ENCODE peak calls at places on chromosomes 6 and 20, in nine cellular contexts. C is pancreas; S is CD8-positive, alpha-beta T cell; L is cardiac muscle cell; B is AG04450; N is omental fat pad; K is HCT116; Z is AG10803; V is endothelial cell. D is an unnamed sample.

GRCh38 chr20:54019585-54019984 is 50.8 kb downstream of the BCAS1 start:
- DNase-seq in K (no peak), Z (no peak), V (no peak), N (no peak), S (no peak), C (no peak), B (no peak), L (no peak), D (no peak)

GRCh38 chr20:49594143-49594928 is 26.4 kb upstream of the PTGIS start:
- DNase-seq in B (peak; percentile 69), S (peak; percentile 17), K (no peak), L (peak; percentile 86), N (no peak), Z (peak; percentile 97), V (no peak), C (no peak), D (no peak)

GRCh38 chr20:16580127-16580526 is 6.9 kb upstream of the KIF16B start:
- DNase-seq in B (no peak), K (no peak), Z (peak; percentile 92), C (no peak), S (no peak), L (peak; percentile 91), V (no peak), N (no peak), D (no peak)

GRCh38 chr20:48618052-48618451 is 209.7 kb downstream of the PREX1 start:
- DNase-seq in K (no peak), B (no peak), C (no peak), S (no peak), V (no peak), Z (no peak), N (no peak), L (no peak), D (no peak)

GRCh38 chr20:25084616-25085187 is 2.8 kb upstream of the VSX1 start:
- DNase-seq in K (no peak), Z (no peak), V (no peak), L (no peak), C (no peak), N (no peak), B (no peak), S (no peak), D (no peak)

GRCh38 chr6:12473494-12473893 is 183.3 kb downstream of the EDN1 start:
- DNase-seq in C (no peak), L (no peak), B (no peak), S (no peak), N (no peak), K (no peak), V (no peak), Z (no peak), D (no peak)

GRCh38 chr6:159168536-159169192 is 536 bp upstream of the FNDC1 start:
- DNase-seq in B (no peak), C (no peak), S (no peak), N (no peak), V (peak; percentile 76), Z (peak; percentile 54), L (peak; percentile 64), K (no peak), D (no peak)

GRCh38 chr6:88494401-88495140 is 328.4 kb upstream of the CNR1 start:
- DNase-seq in C (no peak), B (no peak), Z (no peak), L (no peak), K (no peak), V (no peak), N (no peak), S (no peak), D (no peak)

GRCh38 chr6:129667621-129668020 is 42.4 kb downstream of the ARHGAP18 start:
- DNase-seq in B (no peak), K (no peak), L (peak; percentile 88), N (no peak), C (peak; percentile 70), Z (peak; percentile 67), S (no peak), V (no peak), D (no peak)

GRCh38 chr6:106458021-106458986 is 97.8 kb downstream of the CRYBG1 start:
- DNase-seq in Z (no peak), S (no peak), N (no peak), L (no peak), B (no peak), V (no peak), K (no peak), C (no peak), D (no peak)

GRCh38 chr6:96470296-96470695 is 51.3 kb upstream of the UFL1 start:
- DNase-seq in K (no peak), B (no peak), Z (no peak), N (no peak), L (no peak), C (no peak), V (no peak), S (no peak), D (no peak)

GRCh38 chr6:96467814-96468213 is 53.8 kb upstream of the UFL1 start:
- DNase-seq in N (no peak), L (no peak), K (no peak), C (no peak), S (no peak), V (no peak), Z (no peak), B (no peak), D (no peak)

GRCh38 chr6:96468281-96468680 is 53.3 kb upstream of the UFL1 start:
- DNase-seq in Z (no peak), V (no peak), N (no peak), C (no peak), L (no peak), K (no peak), B (no peak), S (no peak), D (no peak)

GRCh38 chr6:96468681-96469224 is 52.9 kb upstream of the UFL1 start:
- DNase-seq in L (no peak), B (no peak), K (no peak), V (no peak), S (no peak), Z (no peak), N (no peak), C (no peak), D (no peak)

GRCh38 chr6:96469312-96469711 is 52.3 kb upstream of the UFL1 start:
- DNase-seq in L (no peak), S (no peak), B (no peak), K (no peak), V (no peak), N (no peak), C (no peak), Z (no peak), D (no peak)
- TF ChIP-seq CTCF in L (no peak), S (no peak), B (no peak), K (no peak), V (no peak), N (no peak), C (no peak), Z (no peak), D (no peak)

GRCh38 chr6:6494677-6495076 is 93.8 kb upstream of the LY86 start:
- DNase-seq in L (no peak), Z (peak; percentile 4), B (no peak), K (peak; percentile 49), V (peak; percentile 79), S (no peak), C (peak; percentile 33), N (no peak), D (peak; percentile 34)
- TF ChIP-seq CTCF in L (no peak), Z (peak; percentile 38), B (no peak), K (peak; percentile 53), V (peak; percentile 44), S (no peak), C (no peak), N (no peak), D (no peak)

DNA sequence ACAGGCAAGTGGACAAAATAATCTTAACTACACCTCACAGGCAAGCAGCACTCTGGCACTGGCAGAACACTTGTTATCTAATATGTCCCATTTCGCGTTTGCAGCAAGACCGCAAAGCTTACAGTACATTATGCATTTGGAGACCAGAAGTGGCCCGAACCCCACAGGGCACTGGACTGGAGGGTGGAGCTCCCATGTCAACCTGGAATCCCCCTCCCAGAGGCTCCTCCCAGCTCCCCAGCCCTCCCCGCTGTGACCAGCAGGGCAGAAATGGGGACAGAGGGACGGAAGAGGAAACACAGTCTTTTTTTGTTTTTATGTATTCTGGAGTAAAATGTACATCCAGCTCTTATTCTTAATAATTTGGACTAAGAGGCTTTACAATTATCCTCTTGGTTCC is 263.7 kb downstream of the SMOC2 start:
- DNase-seq in S (no peak), C (no peak), B (no peak), L (no peak), K (no peak), V (no peak), N (no peak), Z (no peak), D (no peak)
- TF ChIP-seq CTCF in S (no peak), C (no peak), B (no peak), L (no peak), K (no peak), V (no peak), N (no peak), Z (no peak), D (no peak)

GRCh38 chr6:158131926-158132325 is 36.1 kb downstream of the SERAC1 start:
- DNase-seq in C (no peak), Z (no peak), B (no peak), V (peak; percentile 8), N (no peak), S (no peak), L (peak; percentile 47), K (no peak), D (no peak)
- TF ChIP-seq CTCF in C (no peak), Z (peak; percentile 39), B (peak; percentile 54), V (peak; percentile 69), N (no peak), S (peak; percentile 22), L (peak; percentile 55), K (peak; percentile 41), D (peak; percentile 21)

DNA sequence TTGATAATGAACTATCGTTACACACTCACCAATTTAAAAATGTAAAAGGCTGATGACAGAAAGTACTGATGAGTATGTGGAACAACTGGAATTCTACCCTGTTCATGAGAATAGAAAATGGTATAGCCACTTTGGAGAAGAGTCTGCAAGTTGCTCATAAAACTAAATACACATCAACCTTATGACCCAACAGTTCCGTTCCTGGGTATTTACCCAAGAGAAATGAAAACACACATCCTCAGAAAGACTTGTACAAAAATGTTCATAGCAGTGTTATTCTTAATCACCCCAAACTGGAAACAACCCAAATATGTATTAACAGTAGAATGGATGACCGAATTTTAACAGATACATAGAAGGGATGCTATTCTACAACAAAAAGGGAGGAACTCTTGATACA is 145.7 kb upstream of the LRFN2 start:
- DNase-seq in C (no peak), N (no peak), B (no peak), S (no peak), L (no peak), K (no peak), V (no peak), Z (no peak), D (no peak)
- TF ChIP-seq CTCF in C (no peak), N (no peak), B (no peak), S (no peak), L (no peak), K (no peak), V (no peak), Z (no peak), D (no peak)

D was measured in activated B cell treated with CpG ODN at 0.5 μM for 24 hours.